ENCODE peak calls at places on chromosome X, in seven cellular contexts. L is K562, S is fibroblast of lung, G is neural progenitor cell, I is colonic mucosa, E is left ventricle myocardium inferior, A is breast epithelium. W is an unnamed sample.
A peak's percentile ranks its signal among the peaks of the same experiment; 100 is the strongest.

GRCh38 chrX:39690541-39691415 is 407.0 kb downstream of the BCOR start:
- DNase-seq in L (no peak), S (no peak), G (no peak), I (peak; percentile 58), E (no peak), A (no peak), W (no peak)

GRCh38 chrX:111008126-111008525 is 87.9 kb upstream of the PAK3 start:
- DNase-seq in L (no peak), S (no peak), G (no peak), I (no peak), E (no peak), A (no peak), W (no peak)

GRCh38 chrX:133561251-133561650 is 146.0 kb upstream of the GPC4 start:
- DNase-seq in L (no peak), S (peak; percentile 54), G (no peak), I (no peak), E (no peak), A (no peak), W (no peak)

GRCh38 chrX:42384956-42385355 is 393.0 kb downstream of the PPP1R2C start:
- DNase-seq in L (no peak), S (no peak), G (no peak), I (no peak), E (no peak), A (no peak), W (no peak)

GRCh38 chrX:13805241-13805640 is 11.7 kb downstream of the GPM6B start:
- DNase-seq in L (peak; percentile 10), S (no peak), G (no peak), I (no peak), E (no peak), A (no peak), W (no peak)

GRCh38 chrX:155747520-155747919 is 133.6 kb upstream of the VAMP7 start:
- DNase-seq in L (no peak), S (no peak), G (no peak), I (peak; percentile 73), E (peak; percentile 25), A (no peak), W (no peak)

GRCh38 chrX:9988762-9989161 is 21.6 kb downstream of the CLDN34 start:
- DNase-seq in L (no peak), S (no peak), G (no peak), I (no peak), E (no peak), A (no peak), W (no peak)

GRCh38 chrX:131763674-131764073 is 219.8 kb downstream of the OR13H1 start:
- DNase-seq in L (no peak), S (peak; percentile 65), G (no peak), I (peak; percentile 89), E (no peak), A (no peak), W (peak; percentile 83)

GRCh38 chrX:7201481-7201880 is 53.5 kb upstream of the PUDP start:
- DNase-seq in L (no peak), S (no peak), G (no peak), I (no peak), E (no peak), A (no peak), W (no peak)

GRCh38 chrX:46587753-46588171 is 14.2 kb downstream of the CHST7 start:
- DNase-seq in L (no peak), S (peak; percentile 55), G (no peak), I (no peak), E (peak; percentile 17), A (no peak), W (no peak)

GRCh38 chrX:74536142-74537010 is 78.0 kb downstream of the RLIM start:
- DNase-seq in L (peak; percentile 37), S (peak; percentile 90), G (peak; percentile 64), I (peak; percentile 77), E (peak; percentile 85), A (peak; percentile 62), W (no peak)

GRCh38 chrX:123833387-123833786 is 26.5 kb upstream of the XIAP start:
- DNase-seq in L (peak; percentile 68), S (peak; percentile 15), G (peak; percentile 38), I (peak; percentile 83), E (no peak), A (no peak), W (no peak)

GRCh38 chrX:100649550-100650356 is 5.8 kb downstream of the SRPX2 start:
- DNase-seq in L (no peak), S (peak; percentile 91), G (peak; percentile 51), I (peak; percentile 78), E (peak; percentile 60), A (no peak), W (peak; percentile 75)

GRCh38 chrX:100652266-100652665 is 8.3 kb downstream of the SRPX2 start:
- DNase-seq in L (no peak), S (no peak), G (no peak), I (no peak), E (no peak), A (no peak), W (no peak)

GRCh38 chrX:100650841-100651240 is 6.8 kb downstream of the SRPX2 start:
- DNase-seq in L (no peak), S (no peak), G (no peak), I (no peak), E (no peak), A (no peak), W (no peak)

GRCh38 chrX:100658936-100659335 is 14.9 kb downstream of the SRPX2 start:
- DNase-seq in L (no peak), S (no peak), G (no peak), I (peak; percentile 50), E (no peak), A (no peak), W (no peak)

DNA sequence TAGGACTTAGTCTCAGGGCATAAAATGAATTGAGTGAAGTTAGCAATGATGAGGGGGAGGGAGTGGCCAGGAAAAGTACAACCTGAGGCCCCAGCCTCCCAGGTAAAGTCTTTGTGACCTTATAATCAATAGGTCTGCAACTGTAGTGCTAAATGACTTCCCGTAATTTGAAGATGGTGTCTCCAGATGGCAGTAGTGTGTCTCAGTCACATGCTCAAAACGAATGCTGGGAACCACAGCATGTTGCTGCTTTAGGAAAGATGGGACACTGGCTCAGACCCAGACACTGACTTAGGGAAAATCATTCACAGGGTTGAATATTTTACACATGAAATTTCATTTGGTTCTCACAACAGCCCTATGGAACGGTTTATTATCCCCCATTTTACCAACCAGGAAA is 10.3 kb downstream of the SRPX2 start:
- DNase-seq in L (no peak), S (no peak), G (peak; percentile 9), I (peak; percentile 50), E (no peak), A (no peak), W (no peak)
- TF ChIP-seq CTCF in L (peak; percentile 27), S (peak; percentile 25), G (peak; percentile 28), I (no peak), E (no peak), A (no peak), W (peak; percentile 9)

GRCh38 chrX:118522230-118522926 is 26.8 kb downstream of the DOCK11 start:
- DNase-seq in L (no peak), S (no peak), G (no peak), I (no peak), E (no peak), A (no peak), W (no peak)

GRCh38 chrX:118520206-118520857 is 24.7 kb downstream of the DOCK11 start:
- DNase-seq in L (no peak), S (peak; percentile 69), G (no peak), I (no peak), E (no peak), A (no peak), W (no peak)

GRCh38 chrX:118521435-118521834 is 25.8 kb downstream of the DOCK11 start:
- DNase-seq in L (no peak), S (peak; percentile 61), G (no peak), I (no peak), E (no peak), A (no peak), W (peak; percentile 45)

GRCh38 chrX:118520858-118521206 is 25.2 kb downstream of the DOCK11 start:
- DNase-seq in L (peak; percentile 49), S (peak; percentile 60), G (no peak), I (no peak), E (no peak), A (no peak), W (no peak)

GRCh38 chrX:118519411-118520205 is 24.0 kb downstream of the DOCK11 start:
- DNase-seq in L (no peak), S (peak; percentile 71), G (no peak), I (no peak), E (no peak), A (no peak), W (no peak)
- H3K4me3 ChIP-seq in L (no peak overlapping the region), S (no peak overlapping the region), G (no peak overlapping the region), I (no peak overlapping the region), E (no peak overlapping the region), A (no peak overlapping the region), W (no peak overlapping the region)

GRCh38 chrX:30151964-30152363 is 63.4 kb upstream of the MAGEB2 start:
- DNase-seq in L (no peak), S (no peak), G (no peak), I (no peak), E (no peak), A (no peak), W (no peak)
- TF ChIP-seq CTCF in L (no peak), S (no peak), G (no peak), I (no peak), E (no peak), A (no peak), W (no peak)

GRCh38 chrX:153059191-153060094 is 3.2 kb downstream of the PNMA3 start:
- DNase-seq in L (no peak), S (no peak), G (no peak), I (no peak), E (no peak), A (no peak), W (no peak)

GRCh38 chrX:153057281-153057680 is 1.0 kb downstream of the PNMA3 start:
- DNase-seq in L (no peak), S (no peak), G (no peak), I (no peak), E (no peak), A (no peak), W (no peak)

GRCh38 chrX:153060095-153060445 is 3.8 kb downstream of the PNMA3 start:
- DNase-seq in L (no peak), S (no peak), G (no peak), I (no peak), E (no peak), A (no peak), W (no peak)

GRCh38 chrX:153052534-153052933 is 3.7 kb upstream of the PNMA3 start:
- DNase-seq in L (no peak), S (no peak), G (no peak), I (no peak), E (no peak), A (no peak), W (no peak)

DNA sequence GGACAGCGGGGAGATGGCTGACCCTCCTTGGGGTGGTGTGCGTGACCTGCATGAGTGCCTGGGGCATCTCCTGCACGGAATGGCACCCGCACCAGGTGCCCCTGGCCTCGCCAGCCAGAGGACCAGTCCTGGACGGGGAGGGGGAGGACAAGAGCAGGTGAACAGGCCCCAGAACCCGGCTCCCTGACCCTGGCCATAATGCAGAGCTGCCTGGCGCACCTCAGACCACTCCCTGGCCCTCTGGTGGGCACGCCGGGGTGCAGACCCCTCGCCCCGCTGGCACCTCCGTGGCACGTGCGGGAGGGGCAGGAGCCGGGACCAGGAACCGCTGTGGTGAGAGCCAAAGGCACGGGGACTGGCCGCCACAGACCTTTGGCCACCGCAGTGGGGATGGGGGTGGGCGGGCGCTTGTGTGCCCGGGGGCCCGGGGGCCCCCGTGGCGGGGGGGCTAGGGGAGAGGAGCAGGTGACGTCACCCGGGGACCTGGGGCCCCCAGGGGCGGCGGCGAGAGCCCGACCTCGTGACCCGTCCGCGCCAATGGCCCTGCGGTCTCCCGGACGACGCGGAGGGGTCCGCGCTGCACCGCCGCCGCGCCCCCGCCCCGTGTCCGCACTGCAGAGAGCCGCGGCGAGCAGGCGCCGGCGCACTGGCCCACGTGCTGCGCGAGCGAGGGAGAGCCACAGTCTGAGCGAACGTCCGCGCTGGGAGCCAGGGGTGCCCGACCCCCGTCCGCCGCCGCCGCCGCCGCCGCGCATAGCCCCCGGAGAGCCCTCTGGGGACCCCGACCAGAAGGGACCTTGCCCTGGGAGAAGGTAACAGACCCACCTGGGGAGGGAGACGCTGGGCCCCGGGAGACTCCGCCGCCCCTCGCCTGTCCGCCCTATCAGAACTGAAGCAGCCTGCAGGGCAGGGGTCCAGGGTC is at the start of gene PNMA3:
- DNase-seq in L (peak; percentile 36), S (no peak), G (peak; percentile 45), I (no peak), E (no peak), A (no peak), W (no peak)
- H3K4me3 ChIP-seq in L (no peak within 1 kb of the TSS), S (no peak within 1 kb of the TSS), G (peak within 1 kb of the TSS; percentile 34), I (no peak within 1 kb of the TSS), E (peak within 1 kb of the TSS; percentile 53), A (no peak within 1 kb of the TSS), W (no peak within 1 kb of the TSS)